ENCODE peak calls at places on chromosomes 1 and 21, in ten cellular contexts. J is stimulated activated naive CD4-positive, alpha-beta T cell; O is NCI-H1105 treated with DMSO at 0.1 percent for 48 hours; I is fibroblast of the aortic adventitia; B is PC-3; C is activated T-cell treated with anti-CD3 and anti-CD28 coated beads for 1 hour; N is NT2/D1; D is stimulated activated CD4-positive, alpha-beta T cell treated with anti-CD3 and anti-CD28 coated beads, Interleukin-4, amount 100 ng/mL, for 24 hours; P is HT1080; K is AG09309. Z is an unnamed sample.

GRCh38 chr21:43702785-43703067 is 16.2 kb upstream of the PDXK start:
- DNase-seq in O (no peak), C (no peak), D (no peak), B (no peak), I (no peak), J (no peak), P (no peak), N (no peak), K (no peak), Z (no peak)

GRCh38 chr1:18045206-18045605 is 62.4 kb upstream of the IGSF21 start:
- DNase-seq in C (no peak), O (no peak), P (no peak), K (no peak), I (no peak), J (no peak), B (no peak), N (no peak), D (no peak), Z (no peak)

GRCh38 chr1:112735752-112736151 is 20.6 kb upstream of the PPM1J start:
- DNase-seq in O (no peak), K (peak; percentile 20), C (no peak), P (peak; percentile 94), B (peak; percentile 95), J (no peak), N (no peak), D (peak; percentile 39), I (peak; percentile 62), Z (no peak)

GRCh38 chr1:167767794-167768193 is 46.0 kb downstream of the MPZL1 start:
- DNase-seq in I (no peak), J (no peak), D (no peak), N (no peak), K (no peak), B (no peak), C (no peak), P (no peak), O (no peak), Z (no peak)

GRCh38 chr1:38865112-38865715 is 5.6 kb upstream of the RRAGC start:
- DNase-seq in J (no peak), K (no peak), O (no peak), B (no peak), I (no peak), N (no peak), D (no peak), P (no peak), C (no peak), Z (no peak)

GRCh38 chr1:65412984-65413375 is 7.5 kb upstream of the LEPR start:
- DNase-seq in O (no peak), J (no peak), N (no peak), C (no peak), B (no peak), K (no peak), P (no peak), D (no peak), I (no peak), Z (no peak)

GRCh38 chr21:37592496-37592895 is 225.9 kb downstream of the DYRK1A start:
- DNase-seq in D (no peak), C (no peak), B (no peak), I (no peak), O (no peak), N (no peak), K (no peak), P (no peak), J (no peak), Z (no peak)

GRCh38 chr1:6348511-6349191 is 44.9 kb downstream of the ACOT7 start:
- DNase-seq in K (no peak), C (no peak), O (no peak), N (no peak), D (peak; percentile 36), J (peak; percentile 73), B (peak; percentile 86), P (peak; percentile 95), I (peak; percentile 59), Z (no peak)